ENCODE peak calls at places on chromosomes 16 and 17, in nine cellular contexts. F, P, Z, Y, W, I, L, Q and D are unnamed samples.

GRCh38 chr17:43126911-43127290 is 1.7 kb upstream of the BRCA1 start:
- DNase-seq in F (no peak), P (peak), Z (no peak), Y (no peak), W (no peak), I (no peak), L (no peak), Q (no peak), D (no peak)

GRCh38 chr17:35345926-35346771 is 27.3 kb downstream of the SLFN11 start:
- DNase-seq in F (peak), P (peak), Z (peak), Y (peak), W (no peak), I (no peak), L (no peak), Q (peak), D (peak)

GRCh38 chr16:89695875-89696597 is 5.5 kb downstream of the SPATA2L start:
- DNase-seq in F (no peak), P (peak), Z (no peak), Y (no peak), W (no peak), I (no peak), L (no peak), Q (no peak), D (no peak)

GRCh38 chr16:74305286-74305685 is 8.7 kb downstream of the PSMD7 start:
- DNase-seq in F (no peak), P (no peak), Z (no peak), Y (no peak), W (no peak), I (no peak), L (no peak), Q (no peak), D (no peak)

GRCh38 chr16:84329849-84330684 is 35.4 kb downstream of the WFDC1 start:
- DNase-seq in F (no peak), P (no peak), Z (no peak), Y (no peak), W (no peak), I (no peak), L (no peak), Q (no peak), D (no peak)

GRCh38 chr17:45646288-45646988 is 137.7 kb upstream of the CRHR1 start:
- DNase-seq in F (no peak), P (no peak), Z (peak), Y (no peak), W (no peak), I (no peak), L (no peak), Q (no peak), D (no peak)

GRCh38 chr17:72982680-72983079 is 109.8 kb downstream of the SLC39A11 start:
- DNase-seq in F (no peak), P (no peak), Z (peak), Y (no peak), W (no peak), I (no peak), L (no peak), Q (no peak), D (no peak)

GRCh38 chr17:1179112-1179634 is 608 bp downstream of the ABR start:
- DNase-seq in F (no peak), P (peak), Z (no peak), Y (no peak), W (no peak), I (no peak), L (no peak), Q (no peak), D (no peak)

GRCh38 chr17:10435096-10435495 is 13.3 kb upstream of the MYH8 start:
- DNase-seq in F (no peak), P (no peak), Z (no peak), Y (peak), W (no peak), I (no peak), L (no peak), Q (no peak), D (peak)

GRCh38 chr17:14755002-14755401 is 454.1 kb downstream of the HS3ST3B1 start:
- DNase-seq in F (no peak), P (no peak), Z (no peak), Y (no peak), W (no peak), I (no peak), L (no peak), Q (no peak), D (no peak)

GRCh38 chr17:57296231-57296630 is 39.9 kb downstream of the MSI2 start:
- DNase-seq in F (no peak), P (no peak), Z (no peak), Y (no peak), W (peak), I (no peak), L (no peak), Q (no peak), D (no peak)

GRCh38 chr17:15971108-15971507 is 26.2 kb downstream of the ADORA2B start:
- DNase-seq in F (no peak), P (no peak), Z (no peak), Y (no peak), W (no peak), I (no peak), L (no peak), Q (no peak), D (no peak)

GRCh38 chr17:80991645-80992076 is at the start of gene CHMP6:
- DNase-seq in F (peak), P (peak), Z (peak), Y (peak), W (peak), I (peak), L (peak), Q (peak), D (peak)

GRCh38 chr17:11637796-11638195 is 39.5 kb downstream of the DNAH9 start:
- DNase-seq in F (no peak), P (no peak), Z (no peak), Y (no peak), W (no peak), I (no peak), L (no peak), Q (no peak), D (no peak)

GRCh38 chr17:14784997-14785696 is 480.0 kb downstream of the PMP22 start:
- DNase-seq in F (no peak), P (peak), Z (no peak), Y (no peak), W (no peak), I (peak), L (no peak), Q (no peak), D (no peak)

GRCh38 chr17:61047517-61047916 is 352.1 kb upstream of the TBX2 start:
- DNase-seq in F (no peak), P (no peak), Z (no peak), Y (no peak), W (no peak), I (no peak), L (no peak), Q (no peak), D (no peak)

GRCh38 chr17:7218166-7218565 is 1.5 kb downstream of the DLG4 start:
- DNase-seq in F (no peak), P (no peak), Z (no peak), Y (no peak), W (no peak), I (no peak), L (no peak), Q (no peak), D (no peak)

GRCh38 chr17:55845385-55845784 is 94.5 kb downstream of the PCTP start:
- DNase-seq in F (peak), P (no peak), Z (peak), Y (peak), W (no peak), I (no peak), L (no peak), Q (peak), D (no peak)

GRCh38 chr16:27740496-27741201 is 190.7 kb downstream of the KATNIP start:
- DNase-seq in F (no peak), P (no peak), Z (no peak), Y (no peak), W (no peak), I (no peak), L (no peak), Q (no peak), D (no peak)

GRCh38 chr17:73468221-73468620 is 156.4 kb upstream of the CDC42EP4 start:
- DNase-seq in F (no peak), P (no peak), Z (no peak), Y (no peak), W (no peak), I (no peak), L (no peak), Q (no peak), D (no peak)

GRCh38 chr16:58732545-58733247 is 1.4 kb downstream of the GOT2 start:
- DNase-seq in F (no peak), P (no peak), Z (peak), Y (no peak), W (no peak), I (no peak), L (peak), Q (no peak), D (peak)

GRCh38 chr16:81664153-81664552 is 114.9 kb upstream of the PLCG2 start:
- DNase-seq in F (no peak), P (no peak), Z (no peak), Y (no peak), W (no peak), I (no peak), L (no peak), Q (no peak), D (no peak)

GRCh38 chr16:53433509-53433908 is 762 bp upstream of the RBL2 start:
- DNase-seq in F (no peak), P (no peak), Z (peak), Y (no peak), W (no peak), I (no peak), L (no peak), Q (no peak), D (no peak)

GRCh38 chr16:21599994-21600773 is 807 bp downstream of the METTL9 start:
- DNase-seq in F (no peak), P (peak), Z (peak), Y (no peak), W (no peak), I (peak), L (peak), Q (peak), D (peak)

GRCh38 chr16:28212532-28212873 is 738 bp upstream of the XPO6 start:
- DNase-seq in F (no peak), P (no peak), Z (peak), Y (no peak), W (no peak), I (no peak), L (no peak), Q (no peak), D (peak)

GRCh38 chr16:54245788-54246453 is 40.7 kb downstream of the IRX3 start:
- DNase-seq in F (no peak), P (no peak), Z (no peak), Y (no peak), W (no peak), I (no peak), L (no peak), Q (no peak), D (no peak)

GRCh38 chr17:39225974-39226683 is 384 bp upstream of the STAC2 start:
- DNase-seq in F (peak), P (peak), Z (no peak), Y (peak), W (peak), I (no peak), L (no peak), Q (peak), D (no peak)

GRCh38 chr17:66790476-66791061 is 44.3 kb upstream of the CACNG5 start:
- DNase-seq in F (no peak), P (no peak), Z (no peak), Y (no peak), W (no peak), I (no peak), L (no peak), Q (no peak), D (no peak)

GRCh38 chr17:27419156-27419555 is 37.1 kb upstream of the KSR1 start:
- DNase-seq in F (no peak), P (no peak), Z (no peak), Y (no peak), W (no peak), I (no peak), L (no peak), Q (no peak), D (no peak)

GRCh38 chr17:15999974-16000827 is 577 bp downstream of the TTC19 start:
- DNase-seq in F (peak), P (no peak), Z (peak), Y (peak), W (no peak), I (no peak), L (peak), Q (no peak), D (no peak)

GRCh38 chr16:53960954-53961616 is 257.1 kb downstream of the FTO start:
- DNase-seq in F (no peak), P (no peak), Z (no peak), Y (no peak), W (no peak), I (no peak), L (no peak), Q (no peak), D (no peak)

GRCh38 chr16:59440502-59440901 is 706.4 kb upstream of the GOT2 start:
- DNase-seq in F (no peak), P (no peak), Z (no peak), Y (no peak), W (no peak), I (no peak), L (no peak), Q (no peak), D (no peak)

GRCh38 chr17:2388705-2389099 is 12.2 kb downstream of the MNT start:
- DNase-seq in F (no peak), P (no peak), Z (no peak), Y (no peak), W (no peak), I (no peak), L (no peak), Q (no peak), D (no peak)

GRCh38 chr16:56325956-56326355 is 99.4 kb downstream of the AMFR start:
- DNase-seq in F (no peak), P (no peak), Z (no peak), Y (no peak), W (no peak), I (no peak), L (no peak), Q (no peak), D (no peak)